ENCODE peak calls at places on chromosomes 2 and 18, in four cellular contexts. O, E, K and I are unnamed samples.

GRCh38 chr18:31659574-31660149 is 24.7 kb downstream of the B4GALT6 start:
- DNase-seq in E (no peak), K (no peak), O (no peak), I (no peak)

GRCh38 chr2:231361701-231362588 is 33.6 kb upstream of the B3GNT7 start:
- DNase-seq in O (no peak), K (no peak), E (no peak), I (no peak)

GRCh38 chr2:53826587-53827397 is 33.0 kb downstream of the GPR75 start:
- DNase-seq in E (no peak), K (no peak), O (no peak), I (no peak)

GRCh38 chr18:58863539-58864145 is 1.0 kb upstream of the ZNF532 start:
- DNase-seq in O (peak; percentile 55), E (peak; percentile 5), K (no peak), I (peak; percentile 56)

GRCh38 chr2:23926289-23926749 is 604 bp downstream of the ATAD2B start:
- DNase-seq in E (no peak), O (peak; percentile 43), K (no peak), I (no peak)

GRCh38 chr2:206869824-206870495 is 69.4 kb upstream of the CPO start:
- DNase-seq in K (no peak), O (no peak), E (no peak), I (no peak)

GRCh38 chr2:74893332-74893731 is 59.4 kb downstream of the HK2 start:
- DNase-seq in E (no peak), O (no peak), K (no peak), I (no peak)

GRCh38 chr2:131122496-131122895 is 17.4 kb downstream of the PLEKHB2 start:
- DNase-seq in K (no peak), O (no peak), E (no peak), I (no peak)

GRCh38 chr18:41576643-41577042 is 378.4 kb upstream of the PIK3C3 start:
- DNase-seq in K (no peak), E (no peak), O (no peak), I (no peak)

GRCh38 chr2:73107211-73107926 is 5.4 kb downstream of the RAB11FIP5 start:
- DNase-seq in O (no peak), E (no peak), K (no peak), I (no peak)

GRCh38 chr18:48295586-48296311 is 113.4 kb downstream of the ZBTB7C start:
- DNase-seq in O (no peak), K (peak; percentile 64), E (no peak), I (no peak)

GRCh38 chr2:172200495-172201085 is 97.9 kb upstream of the DLX2 start:
- DNase-seq in K (peak; percentile 79), O (no peak), E (no peak), I (no peak)

GRCh38 chr2:47198985-47199451 is 43.9 kb upstream of the STPG4 start:
- DNase-seq in K (peak; percentile 36), O (no peak), E (no peak), I (no peak)

GRCh38 chr2:171139860-171140259 is 20.8 kb downstream of the TLK1 start:
- DNase-seq in K (no peak), O (no peak), E (no peak), I (no peak)

GRCh38 chr2:241010531-241011295 is 12.3 kb downstream of the SNED1 start:
- DNase-seq in O (no peak), K (no peak), E (no peak), I (no peak)

GRCh38 chr2:241008711-241009121 is 10.3 kb downstream of the SNED1 start:
- DNase-seq in E (no peak), K (no peak), O (peak; percentile 22), I (no peak)

GRCh38 chr2:241009601-241010530 is 11.4 kb downstream of the SNED1 start:
- DNase-seq in E (peak; percentile 36), O (peak; percentile 45), K (peak; percentile 76), I (peak; percentile 41)

GRCh38 chr2:241007880-241008710 is 9.7 kb downstream of the SNED1 start:
- DNase-seq in K (no peak), O (peak; percentile 24), E (no peak), I (no peak)

DNA sequence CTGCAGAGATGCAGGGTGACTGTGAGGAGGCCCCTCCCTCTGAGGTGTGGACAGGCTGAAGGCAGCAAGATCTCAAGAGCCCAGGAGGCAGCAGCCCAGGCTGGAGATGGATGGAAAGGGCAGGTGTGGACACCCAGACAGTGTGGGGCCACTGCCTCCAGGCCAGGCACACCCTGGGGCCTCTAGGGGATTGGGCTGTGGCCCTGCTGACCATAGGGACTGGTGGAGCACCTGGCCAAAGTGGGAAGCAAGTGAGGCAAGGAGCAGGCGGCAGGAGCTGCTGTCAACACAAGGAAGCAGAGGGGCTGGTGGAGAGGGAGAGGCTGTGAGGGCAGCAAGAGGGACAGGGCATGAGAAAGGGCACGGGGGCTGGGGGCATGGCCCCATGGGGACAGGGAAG is 10.8 kb downstream of the SNED1 start:
- DNase-seq in K (no peak), O (no peak), E (no peak), I (no peak)
- H3K27ac ChIP-seq in K (no peak overlapping the region), O (peak overlapping the region; percentile 84), E (peak overlapping the region; percentile 56), I (no peak overlapping the region)

GRCh38 chr2:201931955-201932354 is 101.7 kb upstream of the FZD7 start:
- DNase-seq in E (no peak), O (no peak), K (no peak), I (no peak)

GRCh38 chr2:201931475-201931874 is 102.2 kb upstream of the FZD7 start:
- DNase-seq in E (no peak), K (no peak), O (no peak), I (no peak)

GRCh38 chr2:201930831-201931230 is 102.8 kb upstream of the FZD7 start:
- DNase-seq in K (no peak), E (no peak), O (no peak), I (no peak)

GRCh38 chr2:201932511-201932910 is 101.1 kb upstream of the FZD7 start:
- DNase-seq in O (no peak), E (no peak), K (no peak), I (no peak)

GRCh38 chr2:201933792-201934229 is 99.8 kb upstream of the FZD7 start:
- DNase-seq in K (no peak), O (no peak), E (no peak), I (no peak)
- H3K27ac ChIP-seq in K (no peak overlapping the region), O (no peak overlapping the region), E (no peak overlapping the region), I (no peak overlapping the region)

GRCh38 chr2:120312861-120313694 is 32.9 kb upstream of the INHBB start:
- DNase-seq in E (peak; percentile 62), O (peak; percentile 84), K (peak; percentile 86), I (peak; percentile 63)
- H3K27ac ChIP-seq in E (no peak overlapping the region), O (peak overlapping the region; percentile 58), K (no peak overlapping the region), I (no peak overlapping the region)

DNA sequence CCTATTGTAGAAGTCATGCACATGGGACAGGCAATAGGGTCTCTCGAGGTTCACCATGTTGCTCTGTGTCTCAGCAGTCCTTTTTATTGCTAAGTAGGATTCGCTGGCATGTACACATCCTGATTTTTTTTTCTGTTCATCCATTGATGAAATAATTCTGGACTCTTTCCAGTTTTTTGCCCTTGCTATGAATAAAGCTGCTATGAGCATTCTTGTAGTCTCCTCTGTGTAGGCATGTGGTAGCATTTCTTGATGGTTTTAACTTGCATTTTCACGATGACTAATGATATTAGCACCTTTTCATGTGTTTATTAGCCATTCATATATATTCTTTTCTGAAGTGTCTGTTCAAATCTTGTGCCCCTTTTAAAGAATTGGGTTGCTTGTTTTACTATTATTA is 65.8 kb upstream of the EDAR start:
- DNase-seq in E (no peak), K (no peak), O (no peak), I (no peak)
- H3K27ac ChIP-seq in E (no peak overlapping the region), K (no peak overlapping the region), O (no peak overlapping the region), I (no peak overlapping the region)

DNA sequence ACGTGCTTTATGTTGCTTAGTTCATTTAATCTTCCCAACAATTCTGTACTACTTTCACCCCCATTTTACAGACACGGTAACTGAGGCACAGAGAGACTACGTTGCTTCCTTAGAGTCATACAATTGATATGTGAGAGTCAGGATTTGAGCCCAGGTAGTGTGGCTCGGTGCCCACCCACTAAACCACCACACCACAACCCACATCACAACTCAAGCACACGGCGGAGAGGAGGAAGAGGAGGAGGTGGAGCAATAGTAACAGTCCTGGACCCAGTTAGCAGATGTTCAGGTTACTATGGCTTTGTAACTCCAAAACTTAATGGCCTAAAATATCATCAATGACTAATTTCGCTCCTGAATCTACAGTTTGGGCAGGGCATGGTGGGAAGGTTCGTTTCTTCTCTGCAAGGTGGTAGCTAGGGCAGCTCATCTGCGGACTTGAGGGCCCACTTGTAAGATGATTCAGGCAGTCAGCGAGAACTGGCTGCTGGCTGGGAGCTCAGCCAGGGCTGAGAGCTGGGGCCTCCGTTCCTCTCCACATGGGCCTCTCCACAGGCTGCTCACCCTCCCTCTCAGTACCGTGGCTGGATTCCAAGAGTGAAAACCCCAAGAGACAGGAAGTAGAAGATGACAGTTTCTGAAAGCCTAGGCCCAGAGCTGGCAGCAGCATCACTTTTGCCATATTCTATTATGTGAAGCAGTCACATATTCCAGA is 167.1 kb downstream of the ZFP36L2 start:
- DNase-seq in K (no peak), O (no peak), E (peak; percentile 30), I (peak; percentile 69)
- H3K27ac ChIP-seq in K (no peak overlapping the region), O (peak overlapping the region; percentile 15), E (peak overlapping the region; percentile 36), I (peak overlapping the region; percentile 51)

GRCh38 chr18:46035701-46036680 is 36.1 kb downstream of the PSTPIP2 start:
- DNase-seq in E (no peak), K (no peak), O (no peak), I (no peak)
- H3K27ac ChIP-seq in E (no peak overlapping the region), K (no peak overlapping the region), O (no peak overlapping the region), I (no peak overlapping the region)

GRCh38 chr2:190280565-190281330 is 38.9 kb downstream of the HIBCH start:
- DNase-seq in E (no peak), O (no peak), K (no peak), I (no peak)

GRCh38 chr2:190272457-190272842 is 47.2 kb downstream of the HIBCH start:
- DNase-seq in E (no peak), K (no peak), O (no peak), I (no peak)

GRCh38 chr2:190271783-190272456 is 47.7 kb downstream of the HIBCH start:
- DNase-seq in O (no peak), K (no peak), E (no peak), I (no peak)

DNA sequence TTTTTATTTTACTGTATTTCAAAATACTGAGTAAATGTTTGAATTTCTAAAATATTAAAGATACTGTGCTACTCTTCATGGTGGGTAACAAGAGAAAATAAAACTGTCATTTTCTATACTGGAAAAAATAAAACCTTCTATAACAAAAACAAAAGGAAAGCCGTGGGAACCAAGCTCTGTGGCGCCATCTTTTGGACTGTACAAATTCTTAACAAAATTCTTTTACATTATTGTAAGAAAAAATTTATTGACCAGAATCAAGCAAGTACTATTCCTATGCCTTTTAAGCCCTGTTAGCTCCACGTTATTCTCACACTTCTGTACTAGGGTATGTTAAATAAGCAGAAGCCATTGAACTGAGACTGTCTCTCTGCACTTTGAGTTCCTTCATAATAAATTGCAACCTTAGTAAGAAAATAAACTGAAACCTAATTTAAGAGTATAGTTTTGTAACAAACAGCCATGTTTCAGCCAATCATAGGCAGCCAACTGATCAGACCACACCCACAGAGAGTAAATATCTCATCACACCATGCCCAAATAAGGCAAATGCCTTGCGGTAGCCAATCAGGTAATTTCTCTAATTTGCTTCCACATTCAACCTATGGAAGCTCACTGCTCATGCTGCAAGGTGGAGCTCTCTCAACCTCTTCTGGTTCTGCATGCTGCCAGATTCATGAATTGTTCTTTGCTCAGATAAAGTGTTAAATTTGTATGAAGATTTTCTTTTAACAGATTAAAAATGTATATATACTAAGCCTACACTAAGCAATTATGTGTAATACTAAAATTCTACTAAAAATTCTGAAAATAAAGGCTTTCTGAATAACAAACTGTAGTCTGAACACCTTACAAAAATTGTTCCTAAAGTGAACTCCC is 42.2 kb downstream of the HIBCH start:
- DNase-seq in E (no peak), O (no peak), K (no peak), I (peak; percentile 9)
- H3K27ac ChIP-seq in E (no peak overlapping the region), O (no peak overlapping the region), K (no peak overlapping the region), I (no peak overlapping the region)